ENCODE peak calls at places on chromosomes 1 and 21, in seven cellular contexts. One of them, this sample, is unnamed.

GRCh38 chr21:18235545-18235944 is 9.1 kb upstream of the CHODL start:
- DNase-seq in NCI-H460: no peak
- DNase-seq in astrocyte of the cerebellum: no peak
- DNase-seq in endodermal cell: no peak
- DNase-seq in kidney epithelial cell: no peak
- DNase-seq in body of pancreas: no peak
- DNase-seq in colonic mucosa: no peak
- DNase-seq in this sample: no peak

GRCh38 chr1:174021611-174022079 is 512 bp downstream of the RC3H1 start:
- DNase-seq in colonic mucosa: peak
- DNase-seq in kidney epithelial cell: no peak
- DNase-seq in astrocyte of the cerebellum: no peak
- DNase-seq in NCI-H460: peak
- DNase-seq in body of pancreas: peak
- DNase-seq in endodermal cell: peak
- DNase-seq in this sample: peak

GRCh38 chr1:59375321-59376220 is 78.7 kb downstream of the FGGY start:
- DNase-seq in astrocyte of the cerebellum: peak
- DNase-seq in NCI-H460: no peak
- DNase-seq in endodermal cell: no peak
- DNase-seq in kidney epithelial cell: peak
- DNase-seq in colonic mucosa: no peak
- DNase-seq in body of pancreas: no peak
- DNase-seq in this sample: no peak

GRCh38 chr1:172429324-172430127 is 9.0 kb downstream of the C1orf105 start:
- DNase-seq in NCI-H460: peak
- DNase-seq in kidney epithelial cell: no peak
- DNase-seq in astrocyte of the cerebellum: peak
- DNase-seq in endodermal cell: peak
- DNase-seq in body of pancreas: peak
- DNase-seq in colonic mucosa: peak
- DNase-seq in this sample: no peak

GRCh38 chr1:240001177-240001740 is 90.4 kb upstream of the FMN2 start:
- DNase-seq in body of pancreas: no peak
- DNase-seq in colonic mucosa: no peak
- DNase-seq in NCI-H460: no peak
- DNase-seq in kidney epithelial cell: no peak
- DNase-seq in endodermal cell: no peak
- DNase-seq in astrocyte of the cerebellum: no peak
- DNase-seq in this sample: no peak

GRCh38 chr1:23475641-23476040 is 8.3 kb downstream of the ASAP3 start:
- DNase-seq in colonic mucosa: no peak
- DNase-seq in endodermal cell: no peak
- DNase-seq in kidney epithelial cell: no peak
- DNase-seq in astrocyte of the cerebellum: peak
- DNase-seq in body of pancreas: no peak
- DNase-seq in NCI-H460: no peak
- DNase-seq in this sample: no peak

GRCh38 chr21:17818158-17819113 is 720 bp downstream of the C21orf91 start:
- DNase-seq in kidney epithelial cell: no peak
- DNase-seq in astrocyte of the cerebellum: no peak
- DNase-seq in NCI-H460: no peak
- DNase-seq in colonic mucosa: peak
- DNase-seq in body of pancreas: peak
- DNase-seq in endodermal cell: peak
- DNase-seq in this sample: peak

GRCh38 chr1:63643926-63644325 is 50.7 kb downstream of the PGM1 start:
- DNase-seq in colonic mucosa: peak
- DNase-seq in astrocyte of the cerebellum: no peak
- DNase-seq in NCI-H460: no peak
- DNase-seq in kidney epithelial cell: no peak
- DNase-seq in body of pancreas: peak
- DNase-seq in endodermal cell: peak
- DNase-seq in this sample: peak

GRCh38 chr21:31497939-31498338 is 153.9 kb upstream of the TIAM1 start:
- DNase-seq in NCI-H460: no peak
- DNase-seq in kidney epithelial cell: no peak
- DNase-seq in body of pancreas: no peak
- DNase-seq in colonic mucosa: no peak
- DNase-seq in endodermal cell: no peak
- DNase-seq in astrocyte of the cerebellum: no peak
- DNase-seq in this sample: no peak

GRCh38 chr1:30706528-30706927 is 16.9 kb downstream of the MATN1 start:
- DNase-seq in kidney epithelial cell: no peak
- DNase-seq in body of pancreas: peak
- DNase-seq in NCI-H460: no peak
- DNase-seq in endodermal cell: no peak
- DNase-seq in astrocyte of the cerebellum: no peak
- DNase-seq in colonic mucosa: no peak
- DNase-seq in this sample: no peak

GRCh38 chr21:18387994-18388393 is 15.6 kb downstream of the TMPRSS15 start:
- DNase-seq in NCI-H460: no peak
- DNase-seq in body of pancreas: no peak
- DNase-seq in colonic mucosa: no peak
- DNase-seq in astrocyte of the cerebellum: no peak
- DNase-seq in kidney epithelial cell: no peak
- DNase-seq in endodermal cell: no peak
- DNase-seq in this sample: no peak

GRCh38 chr1:44714944-44715571 is 15.9 kb downstream of the RNU5D-1 start:
- DNase-seq in endodermal cell: peak
- DNase-seq in astrocyte of the cerebellum: no peak
- DNase-seq in kidney epithelial cell: no peak
- DNase-seq in NCI-H460: peak
- DNase-seq in colonic mucosa: peak
- DNase-seq in body of pancreas: peak
- DNase-seq in this sample: peak

This sample was measured in left lobe of liver.